ENCODE peak calls at places on chromosomes 16 and 17, in four cellular contexts. Y, C, F and H are unnamed samples.

GRCh38 chr17:32746280-32746679 is 130.6 kb downstream of the MYO1D start:
- DNase-seq in C (no peak), Y (no peak), F (no peak), H (peak)

GRCh38 chr17:65514082-65514481 is 47.4 kb downstream of the AXIN2 start:
- DNase-seq in F (no peak), C (no peak), Y (no peak), H (peak)

GRCh38 chr17:42849451-42850157 is 1.4 kb upstream of the AOC3 start:
- DNase-seq in Y (no peak), F (no peak), C (no peak), H (no peak)

GRCh38 chr16:89574681-89575246 is 794 bp upstream of the CPNE7 start:
- DNase-seq in C (peak), Y (no peak), F (no peak), H (peak)

GRCh38 chr16:89902980-89903379 is 15.7 kb upstream of the MC1R start:
- DNase-seq in Y (no peak), C (no peak), F (no peak), H (no peak)

GRCh38 chr17:78172284-78173024 is 4.1 kb downstream of the SYNGR2 start:
- DNase-seq in C (no peak), Y (peak), F (no peak), H (no peak)

GRCh38 chr17:79915850-79916430 is 76.7 kb upstream of the CBX4 start:
- DNase-seq in F (no peak), C (peak), Y (peak), H (peak)

GRCh38 chr16:87190288-87191240 is 126.6 kb downstream of the C16orf95 start:
- DNase-seq in Y (no peak), C (no peak), F (no peak), H (no peak)

GRCh38 chr17:36934759-36935630 is 2.3 kb upstream of the LHX1 start:
- DNase-seq in C (no peak), Y (no peak), F (no peak), H (no peak)

GRCh38 chr17:65750678-65751077 is 189.2 kb upstream of the AXIN2 start:
- DNase-seq in F (no peak), C (peak), Y (peak), H (peak)

GRCh38 chr17:80257716-80258213 is 2.9 kb upstream of the RNF213 start:
- DNase-seq in Y (no peak), C (no peak), F (no peak), H (no peak)

GRCh38 chr16:15874745-15875314 is 13.6 kb downstream of the CEP20 start:
- DNase-seq in F (no peak), C (peak), Y (peak), H (peak)

GRCh38 chr17:75315541-75316243 is 26.5 kb upstream of the SLC25A19 start:
- DNase-seq in Y (no peak), C (no peak), F (no peak), H (no peak)

GRCh38 chr16:30740364-30741251 is 7.6 kb upstream of the PHKG2 start:
- DNase-seq in F (no peak), C (peak), Y (peak), H (peak)

GRCh38 chr17:8792646-8793045 is 6.5 kb downstream of the MFSD6L start:
- DNase-seq in C (no peak), Y (no peak), F (no peak), H (no peak)

GRCh38 chr17:61540870-61541269 is 50.1 kb downstream of the NACA2 start:
- DNase-seq in C (no peak), Y (no peak), F (no peak), H (no peak)

GRCh38 chr17:7982171-7982570 is 20.2 kb upstream of the GUCY2D start:
- DNase-seq in C (no peak), F (no peak), Y (no peak), H (peak)

GRCh38 chr16:83994087-83994486 is 26.0 kb downstream of the NECAB2 start:
- DNase-seq in F (no peak), C (peak), Y (no peak), H (peak)

GRCh38 chr17:77433385-77434135 is 292.8 kb downstream of the SEC14L1 start:
- DNase-seq in F (no peak), C (no peak), Y (peak), H (no peak)

GRCh38 chr16:17260271-17260849 is 210.4 kb downstream of the XYLT1 start:
- DNase-seq in C (no peak), F (no peak), Y (no peak), H (no peak)

GRCh38 chr16:23516366-23517137 is 6.3 kb upstream of the GGA2 start:
- DNase-seq in F (no peak), C (no peak), Y (no peak), H (no peak)

GRCh38 chr17:4895676-4896331 is 3.5 kb upstream of the C17orf107 start:
- DNase-seq in F (no peak), Y (no peak), C (no peak), H (no peak)

GRCh38 chr17:45410144-45411091 is 22.3 kb downstream of the ARHGAP27 start:
- DNase-seq in F (no peak), C (no peak), Y (peak), H (no peak)

GRCh38 chr17:76947309-76947708 is 79.1 kb downstream of the MGAT5B start:
- DNase-seq in F (no peak), Y (no peak), C (no peak), H (no peak)

GRCh38 chr17:21228111-21228510 is 14.2 kb upstream of the TMEM11 start:
- DNase-seq in F (no peak), C (no peak), Y (no peak), H (no peak)

GRCh38 chr16:50665128-50665878 is 15.8 kb downstream of the SNX20 start:
- DNase-seq in Y (peak), F (peak), C (peak), H (peak)

GRCh38 chr16:68074850-68075249 is 10.3 kb upstream of the NFATC3 start:
- DNase-seq in Y (no peak), F (no peak), C (no peak), H (no peak)

GRCh38 chr16:4176794-4177438 is 60.7 kb upstream of the ADCY9 start:
- DNase-seq in C (peak), Y (no peak), F (no peak), H (peak)